ENCODE peak calls at places on chromosomes 5 and 9, in ten cellular contexts. O is progenitor cell of endocrine pancreas; M is lung; I is stimulated activated CD4-positive, alpha-beta T cell treated with anti-CD3 and anti-CD28 coated beads, Interleukin-1b, Interleukin-23, amount 100 ng/mL, for 24 hours; U is colonic mucosa; K is stimulated activated CD8-positive, alpha-beta memory T cell treated with anti-CD3 and anti-CD28 coated beads, Interleukin-12 subunit alpha, Interleukin-12 subunit beta, amount 100 ng/mL, for 4 hours; Q is central memory CD8-positive, alpha-beta T cell; N is cardiac fibroblast; S is ACHN; Y is tibial nerve. G is an unnamed sample.

GRCh38 chr5:14588758-14589543 is 7.4 kb downstream of the OTULINL start:
- DNase-seq in U (peak; percentile 45), Y (no peak), S (no peak), Q (no peak), O (no peak), N (no peak), I (no peak), M (peak; percentile 64), K (no peak), G (no peak)

GRCh38 chr9:108830292-108830691 is 25.5 kb downstream of the ACTL7B start:
- DNase-seq in U (no peak), Q (no peak), K (no peak), Y (no peak), I (no peak), S (no peak), N (peak; percentile 29), O (no peak), M (no peak), G (no peak)

GRCh38 chr9:78038620-78039300 is 7.1 kb upstream of the GNAQ start:
- DNase-seq in N (peak; percentile 25), U (no peak), Q (no peak), M (no peak), O (no peak), S (peak; percentile 32), I (no peak), Y (no peak), K (no peak), G (no peak)

GRCh38 chr9:112811518-112811917 is 61.0 kb downstream of the SNX30 start:
- DNase-seq in O (no peak), N (no peak), S (no peak), Y (no peak), I (no peak), U (no peak), M (no peak), K (no peak), Q (no peak), G (no peak)

GRCh38 chr5:164230341-164230740 is 724.9 kb downstream of the MAT2B start:
- DNase-seq in K (no peak), Y (no peak), Q (no peak), S (no peak), M (no peak), U (no peak), O (no peak), I (no peak), N (no peak), G (no peak)

GRCh38 chr5:76175051-76175666 is 92.0 kb downstream of the SV2C start:
- DNase-seq in M (peak; percentile 38), I (peak; percentile 21), Y (peak; percentile 15), U (peak; percentile 71), Q (no peak), N (peak; percentile 60), K (peak; percentile 8), O (peak; percentile 15), S (peak; percentile 44), G (peak; percentile 52)

GRCh38 chr5:100550531-100551036 is 15.4 kb downstream of the FAM174A start:
- DNase-seq in S (no peak), Y (no peak), K (no peak), I (no peak), Q (no peak), U (no peak), M (no peak), N (peak; percentile 20), O (no peak), G (no peak)

GRCh38 chr9:136171009-136171800 is 33.7 kb downstream of the LHX3 start:
- DNase-seq in Y (no peak), N (no peak), M (no peak), O (no peak), S (no peak), I (no peak), K (no peak), U (no peak), Q (no peak), G (no peak)

GRCh38 chr9:18472435-18472834 is 1.5 kb upstream of the ADAMTSL1 start:
- DNase-seq in K (no peak), U (no peak), Y (no peak), Q (no peak), M (no peak), N (no peak), S (no peak), O (no peak), I (no peak), G (no peak)

GRCh38 chr5:37437716-37438115 is 58.6 kb downstream of the WDR70 start:
- DNase-seq in O (no peak), I (no peak), M (no peak), N (peak; percentile 50), Q (no peak), Y (no peak), U (no peak), K (no peak), S (no peak), G (no peak)

GRCh38 chr9:135135171-135135926 is 47.9 kb downstream of the OLFM1 start:
- DNase-seq in S (no peak), O (no peak), M (no peak), Q (no peak), N (no peak), I (no peak), U (no peak), Y (no peak), K (no peak), G (no peak)

GRCh38 chr5:40983781-40984180 is 74.5 kb downstream of the C7 start:
- DNase-seq in M (no peak), Q (no peak), S (no peak), I (no peak), N (peak; percentile 55), K (no peak), Y (no peak), O (no peak), U (no peak), G (no peak)

GRCh38 chr5:178690208-178690607 is 40.3 kb downstream of the ZNF354A start:
- DNase-seq in I (no peak), M (no peak), O (no peak), Y (no peak), U (no peak), S (no peak), K (no peak), Q (no peak), N (peak; percentile 51), G (no peak)

GRCh38 chr5:30041291-30041690 is 1152.2 kb upstream of the CDH6 start:
- DNase-seq in Q (no peak), I (no peak), K (no peak), O (no peak), Y (no peak), N (no peak), S (no peak), U (no peak), M (no peak), G (no peak)

GRCh38 chr5:159759791-159760300 is 156.4 kb upstream of the ADRA1B start:
- DNase-seq in Q (no peak), Y (no peak), M (no peak), K (no peak), N (no peak), U (no peak), S (no peak), O (no peak), I (no peak), G (no peak)

GRCh38 chr5:33441241-33441844 is 578 bp downstream of the TARS1 start:
- DNase-seq in I (peak; percentile 25), Q (no peak), M (peak; percentile 31), S (peak; percentile 72), N (peak; percentile 85), O (no peak), U (peak; percentile 42), K (peak; percentile 31), Y (no peak), G (no peak)

GRCh38 chr5:59299006-59299405 is 594.5 kb downstream of the PDE4D start:
- DNase-seq in M (no peak), O (no peak), Q (no peak), N (no peak), S (peak; percentile 6), K (no peak), I (no peak), U (no peak), Y (no peak), G (no peak)